ENCODE peak calls at places on chromosomes 7 and 10, in four cellular contexts. One of them, this sample, is unnamed.
A peak's percentile ranks its signal among the peaks of the same experiment; 100 is the strongest.

GRCh38 chr7:34090796-34091195 is 185.5 kb downstream of the BMPER start:
- DNase-seq in ecto neural progenitor cell: no peak
- DNase-seq in stimulated activated CD8-positive, alpha-beta memory T cell treated with anti-CD3 and anti-CD28 coated beads, Interleukin-2, amount 100 ng/mL, for 48 hours: no peak
- DNase-seq in dermis microvascular lymphatic vessel endothelial cell: peak; percentile 8
- DNase-seq in this sample: no peak

GRCh38 chr10:78584266-78584665 is 484.5 kb upstream of the ZMIZ1 start:
- DNase-seq in stimulated activated CD8-positive, alpha-beta memory T cell treated with anti-CD3 and anti-CD28 coated beads, Interleukin-2, amount 100 ng/mL, for 48 hours: no peak
- DNase-seq in dermis microvascular lymphatic vessel endothelial cell: no peak
- DNase-seq in ecto neural progenitor cell: no peak
- DNase-seq in this sample: no peak

GRCh38 chr7:45184326-45185027 is 26.9 kb downstream of the RAMP3 start:
- DNase-seq in stimulated activated CD8-positive, alpha-beta memory T cell treated with anti-CD3 and anti-CD28 coated beads, Interleukin-2, amount 100 ng/mL, for 48 hours: no peak
- DNase-seq in dermis microvascular lymphatic vessel endothelial cell: no peak
- DNase-seq in ecto neural progenitor cell: peak; percentile 30
- DNase-seq in this sample: no peak

GRCh38 chr7:24922099-24922773 is 57.7 kb downstream of the OSBPL3 start:
- DNase-seq in dermis microvascular lymphatic vessel endothelial cell: peak; percentile 37
- DNase-seq in stimulated activated CD8-positive, alpha-beta memory T cell treated with anti-CD3 and anti-CD28 coated beads, Interleukin-2, amount 100 ng/mL, for 48 hours: no peak
- DNase-seq in ecto neural progenitor cell: no peak
- DNase-seq in this sample: no peak

GRCh38 chr10:124661661-124662180 is 82.5 kb downstream of the FAM53B start:
- DNase-seq in stimulated activated CD8-positive, alpha-beta memory T cell treated with anti-CD3 and anti-CD28 coated beads, Interleukin-2, amount 100 ng/mL, for 48 hours: no peak
- DNase-seq in ecto neural progenitor cell: no peak
- DNase-seq in dermis microvascular lymphatic vessel endothelial cell: no peak
- DNase-seq in this sample: no peak

GRCh38 chr10:120387326-120387725 is 69.7 kb upstream of the PLPP4 start:
- DNase-seq in stimulated activated CD8-positive, alpha-beta memory T cell treated with anti-CD3 and anti-CD28 coated beads, Interleukin-2, amount 100 ng/mL, for 48 hours: no peak
- DNase-seq in dermis microvascular lymphatic vessel endothelial cell: no peak
- DNase-seq in ecto neural progenitor cell: no peak
- DNase-seq in this sample: no peak

GRCh38 chr10:95472304-95473088 is 88.7 kb downstream of the SORBS1 start:
- DNase-seq in stimulated activated CD8-positive, alpha-beta memory T cell treated with anti-CD3 and anti-CD28 coated beads, Interleukin-2, amount 100 ng/mL, for 48 hours: no peak
- DNase-seq in dermis microvascular lymphatic vessel endothelial cell: no peak
- DNase-seq in ecto neural progenitor cell: no peak
- DNase-seq in this sample: no peak

GRCh38 chr7:5359344-5359743 is 64.3 kb downstream of the TNRC18 start:
- DNase-seq in stimulated activated CD8-positive, alpha-beta memory T cell treated with anti-CD3 and anti-CD28 coated beads, Interleukin-2, amount 100 ng/mL, for 48 hours: no peak
- DNase-seq in dermis microvascular lymphatic vessel endothelial cell: no peak
- DNase-seq in ecto neural progenitor cell: no peak
- DNase-seq in this sample: no peak